ENCODE peak calls at places on chromosomes 6 and 20, in six cellular contexts. P is body of pancreas, R is heart left ventricle, L is left lung, E is HepG2, V is tibial artery. O is an unnamed sample.
A peak's percentile ranks its signal among the peaks of the same experiment; 100 is the strongest.

GRCh38 chr6:137978252-137978896 is 111.3 kb downstream of the TNFAIP3 start:
- DNase-seq in P (no peak), R (no peak), L (no peak), E (no peak), V (no peak), O (no peak)

GRCh38 chr20:53984354-53984753 is 86.0 kb downstream of the BCAS1 start:
- DNase-seq in P (no peak), R (no peak), L (no peak), E (no peak), V (no peak), O (no peak)

GRCh38 chr20:59013959-59014608 is 5.1 kb upstream of the TUBB1 start:
- DNase-seq in P (no peak), R (no peak), L (no peak), E (no peak), V (no peak), O (no peak)

GRCh38 chr20:64163776-64164122 is 503 bp upstream of the MYT1 start:
- DNase-seq in P (no peak), R (no peak), L (no peak), E (no peak), V (no peak), O (no peak)

GRCh38 chr6:17381429-17382147 is 11.8 kb upstream of the CAP2 start:
- DNase-seq in P (no peak), R (no peak), L (no peak), E (no peak), V (peak; percentile 75), O (no peak)

GRCh38 chr20:35339007-35339406 is 46.8 kb upstream of the FAM83C start:
- DNase-seq in P (no peak), R (no peak), L (no peak), E (no peak), V (no peak), O (no peak)

GRCh38 chr20:8568068-8568467 is 436.0 kb downstream of the PLCB1 start:
- DNase-seq in P (no peak), R (no peak), L (no peak), E (peak; percentile 36), V (no peak), O (no peak)

GRCh38 chr6:29827579-29828470 is at the start of gene HLA-G:
- DNase-seq in P (peak; percentile 44), R (no peak), L (no peak), E (no peak), V (no peak), O (no peak)

GRCh38 chr20:59324441-59324840 is 24.0 kb downstream of the EDN3 start:
- DNase-seq in P (no peak), R (no peak), L (no peak), E (no peak), V (no peak), O (no peak)

GRCh38 chr20:62368629-62369507 is 1.8 kb upstream of the LAMA5 start:
- DNase-seq in P (peak; percentile 72), R (peak; percentile 70), L (no peak), E (peak; percentile 94), V (peak; percentile 85), O (no peak)

GRCh38 chr6:94468830-94469229 is 1049.5 kb upstream of the EPHA7 start:
- DNase-seq in P (no peak), R (no peak), L (no peak), E (no peak), V (no peak), O (no peak)

GRCh38 chr6:98759459-98759858 is 74.9 kb upstream of the POU3F2 start:
- DNase-seq in P (no peak), R (no peak), L (no peak), E (no peak), V (no peak), O (no peak)
- TF ChIP-seq CTCF in P (no peak), R (no peak), L (no peak), E (no peak), V (no peak), O (no peak)

DNA sequence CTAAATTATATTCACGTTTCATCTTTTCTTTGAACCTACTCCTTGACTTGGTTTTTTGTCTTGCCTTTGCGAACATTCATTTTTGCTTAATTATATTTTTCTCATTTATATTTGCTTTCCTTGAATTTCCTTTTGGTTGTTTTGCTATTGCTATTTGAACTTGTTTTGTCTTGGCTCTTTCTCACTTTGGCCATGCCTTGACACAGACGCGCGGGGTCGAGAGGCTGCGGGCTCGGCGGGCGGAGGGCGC is 7.1 kb upstream of the TMEM14A start:
- DNase-seq in P (no peak), R (no peak), L (no peak), E (no peak), V (no peak), O (no peak)
- TF ChIP-seq CTCF in P (no peak), R (peak; percentile 45), L (no peak), E (no peak), V (no peak), O (no peak)

GRCh38 chr6:169445227-169445626 is 191.6 kb upstream of the THBS2 start:
- DNase-seq in P (no peak), R (no peak), L (no peak), E (no peak), V (no peak), O (no peak)
- TF ChIP-seq CTCF in P (no peak), R (no peak), L (no peak), E (no peak), V (no peak), O (no peak)

GRCh38 chr6:116631379-116631990 is 15.2 kb downstream of the RSPH4A start:
- DNase-seq in P (peak; percentile 82), R (no peak), L (no peak), E (peak; percentile 100), V (no peak), O (no peak)

GRCh38 chr6:116629467-116630063 is 13.3 kb downstream of the RSPH4A start:
- DNase-seq in P (no peak), R (no peak), L (no peak), E (no peak), V (no peak), O (no peak)

GRCh38 chr6:116633685-116634084 is 17.4 kb downstream of the RSPH4A start:
- DNase-seq in P (peak; percentile 40), R (no peak), L (no peak), E (peak; percentile 78), V (no peak), O (no peak)
- TF ChIP-seq CTCF in P (peak; percentile 46), R (no peak), L (no peak), E (peak; percentile 78), V (no peak), O (no peak)

GRCh38 chr6:82248233-82248735 is 740 bp upstream of the IBTK start:
- DNase-seq in P (peak; percentile 68), R (no peak), L (no peak), E (peak; percentile 90), V (no peak), O (no peak)
- TF ChIP-seq CTCF in P (no peak), R (no peak), L (no peak), E (no peak), V (no peak), O (no peak)